ENCODE peak calls at places on chromosomes 2 and 18, in seven cellular contexts. H, D, F, V, S, M and G are unnamed samples.

GRCh38 chr2:237627463-237628321 is at the start of gene LRRFIP1:
- DNase-seq in H (peak), D (no peak), F (no peak), V (no peak), S (peak), M (no peak), G (peak)

GRCh38 chr18:49094979-49095632 is 144.3 kb upstream of the SMAD7 start:
- DNase-seq in H (peak), D (no peak), F (no peak), V (no peak), S (no peak), M (no peak), G (no peak)

GRCh38 chr2:46648141-46648742 is 168.9 kb downstream of the TMEM247 start:
- DNase-seq in H (no peak), D (no peak), F (peak), V (no peak), S (no peak), M (no peak), G (no peak)

GRCh38 chr2:54461251-54461650 is 5.1 kb downstream of the SPTBN1 start:
- DNase-seq in H (no peak), D (no peak), F (no peak), V (no peak), S (no peak), M (no peak), G (peak)

GRCh38 chr2:44098050-44098449 is 70.6 kb upstream of the PPM1B start:
- DNase-seq in H (no peak), D (no peak), F (no peak), V (no peak), S (no peak), M (no peak), G (no peak)

GRCh38 chr2:12883911-12884310 is 167.2 kb downstream of the TRIB2 start:
- DNase-seq in H (no peak), D (no peak), F (no peak), V (no peak), S (no peak), M (no peak), G (no peak)

GRCh38 chr2:229265727-229266126 is 5.4 kb downstream of the PID1 start:
- DNase-seq in H (no peak), D (no peak), F (no peak), V (no peak), S (no peak), M (no peak), G (no peak)

GRCh38 chr18:22667616-22668422 is 250.1 kb upstream of the CTAGE1 start:
- DNase-seq in H (peak), D (no peak), F (peak), V (no peak), S (no peak), M (no peak), G (no peak)

GRCh38 chr2:109516445-109517117 is 97.2 kb downstream of the SEPTIN10 start:
- DNase-seq in H (peak), D (no peak), F (peak), V (no peak), S (no peak), M (peak), G (no peak)

GRCh38 chr18:22489694-22490093 is 72.0 kb upstream of the CTAGE1 start:
- DNase-seq in H (no peak), D (no peak), F (no peak), V (no peak), S (no peak), M (no peak), G (no peak)

GRCh38 chr2:8633735-8634313 is 48.0 kb upstream of the ID2 start:
- DNase-seq in H (no peak), D (no peak), F (peak), V (no peak), S (no peak), M (no peak), G (no peak)
- TF ChIP-seq POLR2A in H (no peak), D (no peak), F (no peak), V (no peak), S (no peak), M (no peak), G (no peak)

GRCh38 chr2:71129114-71129890 is 727 bp downstream of the MCEE start:
- DNase-seq in H (peak), D (no peak), F (peak), V (no peak), S (peak), M (no peak), G (no peak)

GRCh38 chr2:71129891-71130324 is at the start of gene MCEE:
- DNase-seq in H (peak), D (peak), F (peak), V (peak), S (peak), M (peak), G (peak)

GRCh38 chr2:71126957-71127356 is 3.1 kb downstream of the MCEE start:
- DNase-seq in H (no peak), D (no peak), F (no peak), V (no peak), S (no peak), M (no peak), G (no peak)

GRCh38 chr2:71133603-71134002 is 3.2 kb downstream of the MPHOSPH10 start:
- DNase-seq in H (no peak), D (no peak), F (no peak), V (no peak), S (no peak), M (no peak), G (no peak)

GRCh38 chr2:71130325-71131260 is at the start of gene MPHOSPH10:
- DNase-seq in H (peak), D (peak), F (peak), V (peak), S (peak), M (peak), G (peak)
- TF ChIP-seq POLR2A in H (peak), D (peak), F (peak), V (peak), S (peak), M (no peak), G (peak)

GRCh38 chr2:25341031-25341727 is 546 bp downstream of the DNMT3A start:
- DNase-seq in H (no peak), D (no peak), F (no peak), V (no peak), S (peak), M (no peak), G (peak)

GRCh38 chr2:25340340-25340886 is 1.3 kb downstream of the DNMT3A start:
- DNase-seq in H (no peak), D (no peak), F (no peak), V (no peak), S (peak), M (peak), G (no peak)

GRCh38 chr2:25341753-25342371 is at the start of gene DNMT3A:
- DNase-seq in H (peak), D (peak), F (no peak), V (no peak), S (peak), M (peak), G (peak)

GRCh38 chr2:25343187-25343825 is 1.6 kb upstream of the DNMT3A start:
- DNase-seq in H (no peak), D (no peak), F (no peak), V (no peak), S (no peak), M (no peak), G (no peak)

DNA sequence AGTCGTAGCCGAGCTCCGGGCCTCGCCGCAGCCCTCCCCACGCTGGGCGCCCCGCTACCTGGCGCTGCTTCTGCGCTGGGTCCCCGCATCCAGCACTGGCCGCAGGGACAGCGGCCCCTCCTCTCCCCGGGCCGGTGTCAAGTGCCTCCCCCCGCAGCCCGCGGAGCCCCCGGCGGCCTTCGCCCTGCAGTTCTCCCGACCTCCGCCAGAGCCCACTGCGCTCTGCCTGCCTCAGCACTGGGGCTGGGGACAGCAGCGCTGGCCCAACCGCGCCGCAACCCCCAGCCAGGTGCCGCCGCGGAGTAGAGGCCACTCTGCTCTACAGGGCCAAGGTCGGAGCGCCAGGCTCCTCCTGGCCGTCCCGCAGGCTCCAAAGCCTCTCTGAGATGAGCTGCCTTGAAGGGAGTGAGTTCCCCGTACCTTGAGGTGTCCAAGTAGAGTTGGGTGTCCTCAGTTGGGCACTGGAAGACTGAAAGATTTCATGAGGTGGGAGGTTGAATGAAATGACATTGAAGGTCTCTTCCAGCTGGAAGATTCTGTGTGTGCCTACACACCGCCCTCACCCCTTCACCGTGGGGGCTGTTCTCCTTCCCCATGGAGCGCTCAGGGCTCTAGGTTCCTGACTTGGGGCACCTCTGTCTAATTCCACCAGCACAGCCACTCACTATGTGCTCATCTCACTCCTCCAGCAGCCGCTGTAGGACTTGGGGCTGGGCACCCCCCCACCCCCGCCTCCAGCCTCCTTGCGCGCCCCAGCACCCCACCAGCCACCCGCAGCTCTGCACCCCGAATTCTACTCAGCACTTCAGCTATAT is 854 bp upstream of the DNMT3A start:
- DNase-seq in H (peak), D (peak), F (peak), V (no peak), S (peak), M (peak), G (peak)
- TF ChIP-seq POLR2A in H (no peak), D (no peak), F (no peak), V (no peak), S (peak), M (peak), G (peak)

GRCh38 chr2:156331572-156332451 is 709 bp downstream of the NR4A2 start:
- DNase-seq in H (peak), D (peak), F (peak), V (no peak), S (peak), M (peak), G (peak)
- TF ChIP-seq POLR2A in H (no peak), D (no peak), F (no peak), V (no peak), S (no peak), M (no peak), G (no peak)

GRCh38 chr2:241272722-241273551 is 42.5 kb downstream of the HDLBP start:
- DNase-seq in H (peak), D (peak), F (no peak), V (no peak), S (peak), M (peak), G (peak)
- TF ChIP-seq POLR2A in H (peak), D (no peak), F (peak), V (no peak), S (peak), M (no peak), G (peak)

GRCh38 chr18:3179430-3180089 is 40.2 kb downstream of the MYOM1 start:
- DNase-seq in H (no peak), D (no peak), F (no peak), V (no peak), S (no peak), M (no peak), G (no peak)

GRCh38 chr18:3183103-3183717 is 36.6 kb downstream of the MYOM1 start:
- DNase-seq in H (no peak), D (no peak), F (no peak), V (no peak), S (peak), M (no peak), G (no peak)

GRCh38 chr18:3175195-3175758 is 44.5 kb downstream of the MYOM1 start:
- DNase-seq in H (no peak), D (no peak), F (no peak), V (no peak), S (no peak), M (no peak), G (no peak)

GRCh38 chr18:3180325-3180724 is 39.4 kb downstream of the MYOM1 start:
- DNase-seq in H (no peak), D (no peak), F (no peak), V (no peak), S (no peak), M (no peak), G (no peak)

GRCh38 chr18:3177902-3178687 is 41.7 kb downstream of the MYOM1 start:
- DNase-seq in H (no peak), D (peak), F (no peak), V (peak), S (no peak), M (peak), G (peak)
- TF ChIP-seq POLR2A in H (no peak), D (no peak), F (no peak), V (peak), S (no peak), M (no peak), G (no peak)

DNA sequence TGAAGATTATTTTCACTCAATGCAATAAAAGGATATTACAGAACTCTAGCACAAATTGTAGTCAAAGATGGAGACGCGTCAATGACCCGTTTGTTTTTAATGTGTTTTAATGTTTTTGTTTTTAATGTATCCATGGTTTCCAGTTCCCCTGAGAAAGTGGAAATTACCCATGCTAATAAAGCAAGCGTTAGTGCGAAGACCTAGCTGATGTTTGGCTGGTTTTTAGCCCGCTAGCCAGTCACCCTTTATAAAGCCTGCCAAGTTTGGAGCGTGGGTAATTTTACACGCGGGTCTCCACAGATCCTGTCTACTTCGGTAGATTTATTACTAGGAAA is 425 bp upstream of the CHMP1B start:
- DNase-seq in H (no peak), D (no peak), F (no peak), V (no peak), S (no peak), M (no peak), G (no peak)
- TF ChIP-seq POLR2A in H (no peak), D (no peak), F (no peak), V (no peak), S (no peak), M (no peak), G (no peak)

DNA sequence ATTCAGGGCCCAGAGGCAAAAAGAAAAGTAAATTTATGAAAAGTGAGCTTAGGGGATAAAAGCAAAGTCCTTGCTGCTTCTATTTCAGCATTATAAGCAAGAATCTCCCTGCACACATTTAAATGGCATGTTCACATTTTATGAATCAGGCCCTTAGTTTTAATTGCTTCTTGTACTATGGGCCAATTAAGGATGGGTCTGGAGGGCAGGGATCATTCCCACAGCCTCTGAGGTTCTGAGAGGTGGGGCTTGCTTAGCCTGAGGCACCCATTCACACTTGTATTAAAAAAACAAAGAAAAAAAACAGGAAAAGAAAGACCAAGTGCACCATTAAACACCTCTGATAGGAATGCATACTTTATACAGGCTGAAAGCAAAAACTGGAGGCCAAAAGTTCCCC is 565.1 kb downstream of the BCL11A start:
- DNase-seq in H (no peak), D (no peak), F (no peak), V (no peak), S (no peak), M (no peak), G (no peak)
- TF ChIP-seq POLR2A in H (no peak), D (no peak), F (no peak), V (no peak), S (no peak), M (no peak), G (no peak)

GRCh38 chr2:169119816-169120215 is 50.5 kb downstream of the DHRS9 start:
- DNase-seq in H (no peak), D (no peak), F (no peak), V (no peak), S (peak), M (no peak), G (no peak)
- TF ChIP-seq POLR2A in H (no peak), D (no peak), F (no peak), V (no peak), S (no peak), M (no peak), G (no peak)